ENCODE peak calls at places on chromosomes 11 and 22, in nine cellular contexts. One of them, this sample, is unnamed.

GRCh38 chr11:32034680-32035079 is 56.2 kb upstream of the RCN1 start:
- DNase-seq in left ventricle myocardium inferior: no peak
- DNase-seq in activated CD4-positive, CD25-positive, alpha-beta regulatory T cell treated with anti-CD3 and anti-CD28 coated beads, Interleukin-2, amount 50 U/mL, for 72 hours: no peak
- DNase-seq in mucosa of gallbladder: no peak
- DNase-seq in EL: peak; percentile 65
- DNase-seq in GM23338: no peak
- DNase-seq in fibroblast of lung: peak; percentile 74
- DNase-seq in NCI-H146: no peak
- DNase-seq in stimulated activated CD8-positive, alpha-beta memory T cell treated with anti-CD3 and anti-CD28 coated beads, Interleukin-15, amount 100 ng/mL, for 4 hours: no peak
- DNase-seq in this sample: no peak

GRCh38 chr11:76620471-76620870 is 50.1 kb downstream of the LRRC32 start:
- DNase-seq in left ventricle myocardium inferior: no peak
- DNase-seq in activated CD4-positive, CD25-positive, alpha-beta regulatory T cell treated with anti-CD3 and anti-CD28 coated beads, Interleukin-2, amount 50 U/mL, for 72 hours: no peak
- DNase-seq in mucosa of gallbladder: no peak
- DNase-seq in EL: peak; percentile 86
- DNase-seq in GM23338: no peak
- DNase-seq in fibroblast of lung: peak; percentile 94
- DNase-seq in NCI-H146: no peak
- DNase-seq in stimulated activated CD8-positive, alpha-beta memory T cell treated with anti-CD3 and anti-CD28 coated beads, Interleukin-15, amount 100 ng/mL, for 4 hours: no peak
- DNase-seq in this sample: no peak

GRCh38 chr11:123581651-123582399 is 72.6 kb downstream of the SCN3B start:
- DNase-seq in left ventricle myocardium inferior: no peak
- DNase-seq in activated CD4-positive, CD25-positive, alpha-beta regulatory T cell treated with anti-CD3 and anti-CD28 coated beads, Interleukin-2, amount 50 U/mL, for 72 hours: no peak
- DNase-seq in mucosa of gallbladder: no peak
- DNase-seq in EL: no peak
- DNase-seq in GM23338: no peak
- DNase-seq in fibroblast of lung: no peak
- DNase-seq in NCI-H146: no peak
- DNase-seq in stimulated activated CD8-positive, alpha-beta memory T cell treated with anti-CD3 and anti-CD28 coated beads, Interleukin-15, amount 100 ng/mL, for 4 hours: no peak
- DNase-seq in this sample: no peak

GRCh38 chr22:28108851-28109250 is 189.8 kb upstream of the PITPNB start:
- DNase-seq in left ventricle myocardium inferior: no peak
- DNase-seq in activated CD4-positive, CD25-positive, alpha-beta regulatory T cell treated with anti-CD3 and anti-CD28 coated beads, Interleukin-2, amount 50 U/mL, for 72 hours: no peak
- DNase-seq in mucosa of gallbladder: no peak
- DNase-seq in EL: no peak
- DNase-seq in GM23338: no peak
- DNase-seq in fibroblast of lung: no peak
- DNase-seq in NCI-H146: no peak
- DNase-seq in stimulated activated CD8-positive, alpha-beta memory T cell treated with anti-CD3 and anti-CD28 coated beads, Interleukin-15, amount 100 ng/mL, for 4 hours: no peak
- DNase-seq in this sample: no peak

GRCh38 chr11:1569251-1569780 is 2.8 kb downstream of the DUSP8 start:
- DNase-seq in left ventricle myocardium inferior: no peak
- DNase-seq in activated CD4-positive, CD25-positive, alpha-beta regulatory T cell treated with anti-CD3 and anti-CD28 coated beads, Interleukin-2, amount 50 U/mL, for 72 hours: no peak
- DNase-seq in mucosa of gallbladder: no peak
- DNase-seq in EL: no peak
- DNase-seq in GM23338: no peak
- DNase-seq in fibroblast of lung: no peak
- DNase-seq in NCI-H146: no peak
- DNase-seq in stimulated activated CD8-positive, alpha-beta memory T cell treated with anti-CD3 and anti-CD28 coated beads, Interleukin-15, amount 100 ng/mL, for 4 hours: no peak
- DNase-seq in this sample: no peak

GRCh38 chr11:103872748-103873147 is 163.7 kb upstream of the DDI1 start:
- DNase-seq in left ventricle myocardium inferior: no peak
- DNase-seq in activated CD4-positive, CD25-positive, alpha-beta regulatory T cell treated with anti-CD3 and anti-CD28 coated beads, Interleukin-2, amount 50 U/mL, for 72 hours: no peak
- DNase-seq in mucosa of gallbladder: no peak
- DNase-seq in EL: no peak
- DNase-seq in GM23338: no peak
- DNase-seq in fibroblast of lung: no peak
- DNase-seq in NCI-H146: no peak
- DNase-seq in stimulated activated CD8-positive, alpha-beta memory T cell treated with anti-CD3 and anti-CD28 coated beads, Interleukin-15, amount 100 ng/mL, for 4 hours: no peak
- DNase-seq in this sample: no peak

GRCh38 chr11:2587132-2587930 is 112.5 kb downstream of the KCNQ1OT1 start:
- DNase-seq in left ventricle myocardium inferior: peak; percentile 13
- DNase-seq in activated CD4-positive, CD25-positive, alpha-beta regulatory T cell treated with anti-CD3 and anti-CD28 coated beads, Interleukin-2, amount 50 U/mL, for 72 hours: peak; percentile 23
- DNase-seq in mucosa of gallbladder: no peak
- DNase-seq in EL: no peak
- DNase-seq in GM23338: no peak
- DNase-seq in fibroblast of lung: no peak
- DNase-seq in NCI-H146: no peak
- DNase-seq in stimulated activated CD8-positive, alpha-beta memory T cell treated with anti-CD3 and anti-CD28 coated beads, Interleukin-15, amount 100 ng/mL, for 4 hours: no peak
- DNase-seq in this sample: no peak

GRCh38 chr11:73114110-73114834 is 27.8 kb downstream of the FCHSD2 start:
- DNase-seq in left ventricle myocardium inferior: no peak
- DNase-seq in activated CD4-positive, CD25-positive, alpha-beta regulatory T cell treated with anti-CD3 and anti-CD28 coated beads, Interleukin-2, amount 50 U/mL, for 72 hours: no peak
- DNase-seq in mucosa of gallbladder: no peak
- DNase-seq in EL: no peak
- DNase-seq in GM23338: no peak
- DNase-seq in fibroblast of lung: no peak
- DNase-seq in NCI-H146: no peak
- DNase-seq in stimulated activated CD8-positive, alpha-beta memory T cell treated with anti-CD3 and anti-CD28 coated beads, Interleukin-15, amount 100 ng/mL, for 4 hours: no peak
- DNase-seq in this sample: no peak

GRCh38 chr22:36331306-36331911 is 56.4 kb downstream of the MYH9 start:
- DNase-seq in left ventricle myocardium inferior: peak; percentile 80
- DNase-seq in activated CD4-positive, CD25-positive, alpha-beta regulatory T cell treated with anti-CD3 and anti-CD28 coated beads, Interleukin-2, amount 50 U/mL, for 72 hours: peak; percentile 66
- DNase-seq in mucosa of gallbladder: peak; percentile 84
- DNase-seq in EL: peak; percentile 98
- DNase-seq in GM23338: peak; percentile 71
- DNase-seq in fibroblast of lung: peak; percentile 98
- DNase-seq in NCI-H146: peak; percentile 28
- DNase-seq in stimulated activated CD8-positive, alpha-beta memory T cell treated with anti-CD3 and anti-CD28 coated beads, Interleukin-15, amount 100 ng/mL, for 4 hours: peak; percentile 71
- DNase-seq in this sample: no peak

GRCh38 chr22:42805998-42806481 is 51.0 kb downstream of the ARFGAP3 start:
- DNase-seq in left ventricle myocardium inferior: no peak
- DNase-seq in activated CD4-positive, CD25-positive, alpha-beta regulatory T cell treated with anti-CD3 and anti-CD28 coated beads, Interleukin-2, amount 50 U/mL, for 72 hours: no peak
- DNase-seq in mucosa of gallbladder: no peak
- DNase-seq in EL: no peak
- DNase-seq in GM23338: no peak
- DNase-seq in fibroblast of lung: peak; percentile 34
- DNase-seq in NCI-H146: no peak
- DNase-seq in stimulated activated CD8-positive, alpha-beta memory T cell treated with anti-CD3 and anti-CD28 coated beads, Interleukin-15, amount 100 ng/mL, for 4 hours: no peak
- DNase-seq in this sample: no peak

GRCh38 chr11:27535103-27535502 is 28.5 kb upstream of the LIN7C start:
- DNase-seq in left ventricle myocardium inferior: no peak
- DNase-seq in activated CD4-positive, CD25-positive, alpha-beta regulatory T cell treated with anti-CD3 and anti-CD28 coated beads, Interleukin-2, amount 50 U/mL, for 72 hours: no peak
- DNase-seq in mucosa of gallbladder: no peak
- DNase-seq in EL: no peak
- DNase-seq in GM23338: no peak
- DNase-seq in fibroblast of lung: no peak
- DNase-seq in NCI-H146: no peak
- DNase-seq in stimulated activated CD8-positive, alpha-beta memory T cell treated with anti-CD3 and anti-CD28 coated beads, Interleukin-15, amount 100 ng/mL, for 4 hours: no peak
- DNase-seq in this sample: no peak

GRCh38 chr11:73982595-73982989 is at the start of gene UCP2:
- DNase-seq in left ventricle myocardium inferior: peak; percentile 88
- DNase-seq in activated CD4-positive, CD25-positive, alpha-beta regulatory T cell treated with anti-CD3 and anti-CD28 coated beads, Interleukin-2, amount 50 U/mL, for 72 hours: peak; percentile 85
- DNase-seq in mucosa of gallbladder: peak; percentile 82
- DNase-seq in EL: peak; percentile 89
- DNase-seq in GM23338: peak; percentile 84
- DNase-seq in fibroblast of lung: peak; percentile 77
- DNase-seq in NCI-H146: peak; percentile 94
- DNase-seq in stimulated activated CD8-positive, alpha-beta memory T cell treated with anti-CD3 and anti-CD28 coated beads, Interleukin-15, amount 100 ng/mL, for 4 hours: peak; percentile 57
- DNase-seq in this sample: peak; percentile 91

GRCh38 chr11:16261836-16262644 is 94.3 kb downstream of the SOX6 start:
- DNase-seq in left ventricle myocardium inferior: no peak
- DNase-seq in activated CD4-positive, CD25-positive, alpha-beta regulatory T cell treated with anti-CD3 and anti-CD28 coated beads, Interleukin-2, amount 50 U/mL, for 72 hours: no peak
- DNase-seq in mucosa of gallbladder: no peak
- DNase-seq in EL: no peak
- DNase-seq in GM23338: no peak
- DNase-seq in fibroblast of lung: no peak
- DNase-seq in NCI-H146: no peak
- DNase-seq in stimulated activated CD8-positive, alpha-beta memory T cell treated with anti-CD3 and anti-CD28 coated beads, Interleukin-15, amount 100 ng/mL, for 4 hours: no peak
- DNase-seq in this sample: no peak

GRCh38 chr11:33869511-33870422 is 22.1 kb downstream of the LMO2 start:
- DNase-seq in left ventricle myocardium inferior: peak; percentile 47
- DNase-seq in activated CD4-positive, CD25-positive, alpha-beta regulatory T cell treated with anti-CD3 and anti-CD28 coated beads, Interleukin-2, amount 50 U/mL, for 72 hours: no peak
- DNase-seq in mucosa of gallbladder: peak; percentile 47
- DNase-seq in EL: peak; percentile 30
- DNase-seq in GM23338: peak; percentile 77
- DNase-seq in fibroblast of lung: peak; percentile 25
- DNase-seq in NCI-H146: peak; percentile 59
- DNase-seq in stimulated activated CD8-positive, alpha-beta memory T cell treated with anti-CD3 and anti-CD28 coated beads, Interleukin-15, amount 100 ng/mL, for 4 hours: no peak
- DNase-seq in this sample: no peak

GRCh38 chr22:17578129-17578754 is 14.9 kb downstream of the SLC25A18 start:
- DNase-seq in left ventricle myocardium inferior: peak; percentile 59
- DNase-seq in activated CD4-positive, CD25-positive, alpha-beta regulatory T cell treated with anti-CD3 and anti-CD28 coated beads, Interleukin-2, amount 50 U/mL, for 72 hours: no peak
- DNase-seq in mucosa of gallbladder: no peak
- DNase-seq in EL: no peak
- DNase-seq in GM23338: no peak
- DNase-seq in fibroblast of lung: peak; percentile 56
- DNase-seq in NCI-H146: no peak
- DNase-seq in stimulated activated CD8-positive, alpha-beta memory T cell treated with anti-CD3 and anti-CD28 coated beads, Interleukin-15, amount 100 ng/mL, for 4 hours: no peak
- DNase-seq in this sample: no peak

GRCh38 chr22:44003016-44003775 is 20.9 kb upstream of the PARVB start:
- DNase-seq in left ventricle myocardium inferior: no peak
- DNase-seq in activated CD4-positive, CD25-positive, alpha-beta regulatory T cell treated with anti-CD3 and anti-CD28 coated beads, Interleukin-2, amount 50 U/mL, for 72 hours: no peak
- DNase-seq in mucosa of gallbladder: no peak
- DNase-seq in EL: no peak
- DNase-seq in GM23338: no peak
- DNase-seq in fibroblast of lung: no peak
- DNase-seq in NCI-H146: no peak
- DNase-seq in stimulated activated CD8-positive, alpha-beta memory T cell treated with anti-CD3 and anti-CD28 coated beads, Interleukin-15, amount 100 ng/mL, for 4 hours: no peak
- DNase-seq in this sample: no peak

GRCh38 chr22:45164217-45165123 is 745 bp downstream of the NUP50 start:
- DNase-seq in left ventricle myocardium inferior: peak; percentile 24
- DNase-seq in activated CD4-positive, CD25-positive, alpha-beta regulatory T cell treated with anti-CD3 and anti-CD28 coated beads, Interleukin-2, amount 50 U/mL, for 72 hours: peak; percentile 50
- DNase-seq in mucosa of gallbladder: no peak
- DNase-seq in EL: peak; percentile 18
- DNase-seq in GM23338: peak; percentile 45
- DNase-seq in fibroblast of lung: peak; percentile 33
- DNase-seq in NCI-H146: peak; percentile 42
- DNase-seq in stimulated activated CD8-positive, alpha-beta memory T cell treated with anti-CD3 and anti-CD28 coated beads, Interleukin-15, amount 100 ng/mL, for 4 hours: no peak
- DNase-seq in this sample: no peak

GRCh38 chr11:99693941-99694492 is 673.3 kb downstream of the CNTN5 start:
- DNase-seq in left ventricle myocardium inferior: no peak
- DNase-seq in activated CD4-positive, CD25-positive, alpha-beta regulatory T cell treated with anti-CD3 and anti-CD28 coated beads, Interleukin-2, amount 50 U/mL, for 72 hours: no peak
- DNase-seq in mucosa of gallbladder: peak; percentile 10
- DNase-seq in EL: peak; percentile 50
- DNase-seq in GM23338: no peak
- DNase-seq in fibroblast of lung: peak; percentile 85
- DNase-seq in NCI-H146: no peak
- DNase-seq in stimulated activated CD8-positive, alpha-beta memory T cell treated with anti-CD3 and anti-CD28 coated beads, Interleukin-15, amount 100 ng/mL, for 4 hours: no peak
- DNase-seq in this sample: no peak

GRCh38 chr11:203945-204586 is 3.1 kb downstream of the BET1L start:
- DNase-seq in left ventricle myocardium inferior: no peak
- DNase-seq in activated CD4-positive, CD25-positive, alpha-beta regulatory T cell treated with anti-CD3 and anti-CD28 coated beads, Interleukin-2, amount 50 U/mL, for 72 hours: no peak
- DNase-seq in mucosa of gallbladder: no peak
- DNase-seq in EL: no peak
- DNase-seq in GM23338: no peak
- DNase-seq in fibroblast of lung: no peak
- DNase-seq in NCI-H146: no peak
- DNase-seq in stimulated activated CD8-positive, alpha-beta memory T cell treated with anti-CD3 and anti-CD28 coated beads, Interleukin-15, amount 100 ng/mL, for 4 hours: no peak
- DNase-seq in this sample: no peak

GRCh38 chr22:43980996-43981395 is 25.8 kb downstream of the SAMM50 start:
- DNase-seq in left ventricle myocardium inferior: no peak
- DNase-seq in activated CD4-positive, CD25-positive, alpha-beta regulatory T cell treated with anti-CD3 and anti-CD28 coated beads, Interleukin-2, amount 50 U/mL, for 72 hours: no peak
- DNase-seq in mucosa of gallbladder: no peak
- DNase-seq in EL: no peak
- DNase-seq in GM23338: no peak
- DNase-seq in fibroblast of lung: no peak
- DNase-seq in NCI-H146: no peak
- DNase-seq in stimulated activated CD8-positive, alpha-beta memory T cell treated with anti-CD3 and anti-CD28 coated beads, Interleukin-15, amount 100 ng/mL, for 4 hours: no peak
- DNase-seq in this sample: no peak

GRCh38 chr11:1730230-1730629 is 20.2 kb downstream of the IFITM10 start:
- DNase-seq in left ventricle myocardium inferior: no peak
- DNase-seq in activated CD4-positive, CD25-positive, alpha-beta regulatory T cell treated with anti-CD3 and anti-CD28 coated beads, Interleukin-2, amount 50 U/mL, for 72 hours: no peak
- DNase-seq in mucosa of gallbladder: no peak
- DNase-seq in EL: no peak
- DNase-seq in GM23338: no peak
- DNase-seq in fibroblast of lung: no peak
- DNase-seq in NCI-H146: no peak
- DNase-seq in stimulated activated CD8-positive, alpha-beta memory T cell treated with anti-CD3 and anti-CD28 coated beads, Interleukin-15, amount 100 ng/mL, for 4 hours: no peak
- DNase-seq in this sample: no peak

GRCh38 chr22:29706991-29707390 is 12.8 kb upstream of the CABP7 start:
- DNase-seq in left ventricle myocardium inferior: no peak
- DNase-seq in activated CD4-positive, CD25-positive, alpha-beta regulatory T cell treated with anti-CD3 and anti-CD28 coated beads, Interleukin-2, amount 50 U/mL, for 72 hours: no peak
- DNase-seq in mucosa of gallbladder: no peak
- DNase-seq in EL: no peak
- DNase-seq in GM23338: no peak
- DNase-seq in fibroblast of lung: no peak
- DNase-seq in NCI-H146: peak; percentile 36
- DNase-seq in stimulated activated CD8-positive, alpha-beta memory T cell treated with anti-CD3 and anti-CD28 coated beads, Interleukin-15, amount 100 ng/mL, for 4 hours: no peak
- DNase-seq in this sample: no peak

GRCh38 chr11:61541568-61541967 is 33.0 kb downstream of the LRRC10B start:
- DNase-seq in left ventricle myocardium inferior: no peak
- DNase-seq in activated CD4-positive, CD25-positive, alpha-beta regulatory T cell treated with anti-CD3 and anti-CD28 coated beads, Interleukin-2, amount 50 U/mL, for 72 hours: no peak
- DNase-seq in mucosa of gallbladder: no peak
- DNase-seq in EL: peak; percentile 49
- DNase-seq in GM23338: peak; percentile 80
- DNase-seq in fibroblast of lung: peak; percentile 55
- DNase-seq in NCI-H146: peak; percentile 55
- DNase-seq in stimulated activated CD8-positive, alpha-beta memory T cell treated with anti-CD3 and anti-CD28 coated beads, Interleukin-15, amount 100 ng/mL, for 4 hours: no peak
- DNase-seq in this sample: no peak

GRCh38 chr11:12042215-12042676 is 33.8 kb upstream of the DKK3 start:
- DNase-seq in left ventricle myocardium inferior: no peak
- DNase-seq in activated CD4-positive, CD25-positive, alpha-beta regulatory T cell treated with anti-CD3 and anti-CD28 coated beads, Interleukin-2, amount 50 U/mL, for 72 hours: no peak
- DNase-seq in mucosa of gallbladder: no peak
- DNase-seq in EL: peak; percentile 98
- DNase-seq in GM23338: peak; percentile 9
- DNase-seq in fibroblast of lung: peak; percentile 98
- DNase-seq in NCI-H146: no peak
- DNase-seq in stimulated activated CD8-positive, alpha-beta memory T cell treated with anti-CD3 and anti-CD28 coated beads, Interleukin-15, amount 100 ng/mL, for 4 hours: no peak
- DNase-seq in this sample: no peak

GRCh38 chr11:111770581-111771134 is 4.5 kb upstream of the PPP2R1B start:
- DNase-seq in left ventricle myocardium inferior: no peak
- DNase-seq in activated CD4-positive, CD25-positive, alpha-beta regulatory T cell treated with anti-CD3 and anti-CD28 coated beads, Interleukin-2, amount 50 U/mL, for 72 hours: no peak
- DNase-seq in mucosa of gallbladder: no peak
- DNase-seq in EL: no peak
- DNase-seq in GM23338: no peak
- DNase-seq in fibroblast of lung: no peak
- DNase-seq in NCI-H146: no peak
- DNase-seq in stimulated activated CD8-positive, alpha-beta memory T cell treated with anti-CD3 and anti-CD28 coated beads, Interleukin-15, amount 100 ng/mL, for 4 hours: no peak
- DNase-seq in this sample: no peak

GRCh38 chr11:102234779-102235439 is 82.4 kb upstream of the BIRC3 start:
- DNase-seq in left ventricle myocardium inferior: no peak
- DNase-seq in activated CD4-positive, CD25-positive, alpha-beta regulatory T cell treated with anti-CD3 and anti-CD28 coated beads, Interleukin-2, amount 50 U/mL, for 72 hours: no peak
- DNase-seq in mucosa of gallbladder: no peak
- DNase-seq in EL: peak; percentile 29
- DNase-seq in GM23338: peak; percentile 55
- DNase-seq in fibroblast of lung: peak; percentile 59
- DNase-seq in NCI-H146: no peak
- DNase-seq in stimulated activated CD8-positive, alpha-beta memory T cell treated with anti-CD3 and anti-CD28 coated beads, Interleukin-15, amount 100 ng/mL, for 4 hours: no peak
- DNase-seq in this sample: no peak

GRCh38 chr22:30649430-30650007 is 13.9 kb downstream of the SLC35E4 start:
- DNase-seq in left ventricle myocardium inferior: peak; percentile 24
- DNase-seq in activated CD4-positive, CD25-positive, alpha-beta regulatory T cell treated with anti-CD3 and anti-CD28 coated beads, Interleukin-2, amount 50 U/mL, for 72 hours: peak; percentile 73
- DNase-seq in mucosa of gallbladder: peak; percentile 57
- DNase-seq in EL: peak; percentile 92
- DNase-seq in GM23338: no peak
- DNase-seq in fibroblast of lung: peak; percentile 93
- DNase-seq in NCI-H146: no peak
- DNase-seq in stimulated activated CD8-positive, alpha-beta memory T cell treated with anti-CD3 and anti-CD28 coated beads, Interleukin-15, amount 100 ng/mL, for 4 hours: peak; percentile 85
- DNase-seq in this sample: no peak

GRCh38 chr11:125948278-125949051 is 2.6 kb downstream of the VSIG10L2 start:
- DNase-seq in left ventricle myocardium inferior: no peak
- DNase-seq in activated CD4-positive, CD25-positive, alpha-beta regulatory T cell treated with anti-CD3 and anti-CD28 coated beads, Interleukin-2, amount 50 U/mL, for 72 hours: no peak
- DNase-seq in mucosa of gallbladder: no peak
- DNase-seq in EL: no peak
- DNase-seq in GM23338: no peak
- DNase-seq in fibroblast of lung: no peak
- DNase-seq in NCI-H146: no peak
- DNase-seq in stimulated activated CD8-positive, alpha-beta memory T cell treated with anti-CD3 and anti-CD28 coated beads, Interleukin-15, amount 100 ng/mL, for 4 hours: no peak
- DNase-seq in this sample: no peak

GRCh38 chr11:60658409-60658808 is 41.0 kb upstream of the MS4A8 start:
- DNase-seq in left ventricle myocardium inferior: no peak
- DNase-seq in activated CD4-positive, CD25-positive, alpha-beta regulatory T cell treated with anti-CD3 and anti-CD28 coated beads, Interleukin-2, amount 50 U/mL, for 72 hours: no peak
- DNase-seq in mucosa of gallbladder: no peak
- DNase-seq in EL: no peak
- DNase-seq in GM23338: no peak
- DNase-seq in fibroblast of lung: no peak
- DNase-seq in NCI-H146: peak; percentile 69
- DNase-seq in stimulated activated CD8-positive, alpha-beta memory T cell treated with anti-CD3 and anti-CD28 coated beads, Interleukin-15, amount 100 ng/mL, for 4 hours: no peak
- DNase-seq in this sample: no peak

GRCh38 chr11:65641233-65642013 is 3.5 kb downstream of the SIPA1 start:
- DNase-seq in left ventricle myocardium inferior: no peak
- DNase-seq in activated CD4-positive, CD25-positive, alpha-beta regulatory T cell treated with anti-CD3 and anti-CD28 coated beads, Interleukin-2, amount 50 U/mL, for 72 hours: no peak
- DNase-seq in mucosa of gallbladder: no peak
- DNase-seq in EL: no peak
- DNase-seq in GM23338: no peak
- DNase-seq in fibroblast of lung: no peak
- DNase-seq in NCI-H146: no peak
- DNase-seq in stimulated activated CD8-positive, alpha-beta memory T cell treated with anti-CD3 and anti-CD28 coated beads, Interleukin-15, amount 100 ng/mL, for 4 hours: no peak
- DNase-seq in this sample: no peak

This sample was measured in ecto neural progenitor cell.